ENCODE peak calls at places on chromosomes 3 and 15, in six cellular contexts. One of them, this sample, is unnamed.

GRCh38 chr3:136545664-136546266 is 206.4 kb downstream of the STAG1 start:
- DNase-seq in AG10803: peak
- DNase-seq in psoas muscle: no peak
- DNase-seq in upper lobe of right lung: no peak
- DNase-seq in activated B cell treated with CpG ODN at 0.5 μM for 24 hours: no peak
- DNase-seq in choroid plexus epithelial cell: peak
- DNase-seq in this sample: peak

GRCh38 chr15:79682851-79683288 is 213.9 kb downstream of the MTHFS start:
- DNase-seq in AG10803: peak
- DNase-seq in choroid plexus epithelial cell: peak
- DNase-seq in activated B cell treated with CpG ODN at 0.5 μM for 24 hours: no peak
- DNase-seq in upper lobe of right lung: no peak
- DNase-seq in psoas muscle: no peak
- DNase-seq in this sample: peak

GRCh38 chr3:55183259-55183658 is 255.4 kb upstream of the LRTM1 start:
- DNase-seq in psoas muscle: no peak
- DNase-seq in AG10803: no peak
- DNase-seq in activated B cell treated with CpG ODN at 0.5 μM for 24 hours: no peak
- DNase-seq in choroid plexus epithelial cell: no peak
- DNase-seq in upper lobe of right lung: no peak
- DNase-seq in this sample: no peak

GRCh38 chr3:46671541-46672348 is 21.7 kb downstream of the ALS2CL start:
- DNase-seq in psoas muscle: peak
- DNase-seq in AG10803: no peak
- DNase-seq in upper lobe of right lung: peak
- DNase-seq in choroid plexus epithelial cell: no peak
- DNase-seq in activated B cell treated with CpG ODN at 0.5 μM for 24 hours: no peak
- DNase-seq in this sample: no peak

GRCh38 chr15:68610825-68611224 is 32.0 kb downstream of the CORO2B start:
- DNase-seq in choroid plexus epithelial cell: peak
- DNase-seq in psoas muscle: no peak
- DNase-seq in activated B cell treated with CpG ODN at 0.5 μM for 24 hours: no peak
- DNase-seq in upper lobe of right lung: no peak
- DNase-seq in AG10803: no peak
- DNase-seq in this sample: no peak

GRCh38 chr3:32453346-32453745 is 49.3 kb downstream of the CMTM6 start:
- DNase-seq in AG10803: peak
- DNase-seq in upper lobe of right lung: no peak
- DNase-seq in psoas muscle: no peak
- DNase-seq in activated B cell treated with CpG ODN at 0.5 μM for 24 hours: no peak
- DNase-seq in choroid plexus epithelial cell: peak
- DNase-seq in this sample: peak

GRCh38 chr3:29978036-29978435 is 628.4 kb upstream of the TGFBR2 start:
- DNase-seq in psoas muscle: no peak
- DNase-seq in activated B cell treated with CpG ODN at 0.5 μM for 24 hours: no peak
- DNase-seq in upper lobe of right lung: no peak
- DNase-seq in AG10803: peak
- DNase-seq in choroid plexus epithelial cell: no peak
- DNase-seq in this sample: no peak

GRCh38 chr15:80560601-80561025 is 134.5 kb upstream of the ABHD17C start:
- DNase-seq in upper lobe of right lung: peak
- DNase-seq in AG10803: no peak
- DNase-seq in psoas muscle: no peak
- DNase-seq in choroid plexus epithelial cell: peak
- DNase-seq in activated B cell treated with CpG ODN at 0.5 μM for 24 hours: no peak
- DNase-seq in this sample: no peak

GRCh38 chr15:89362203-89363101 is 27.8 kb upstream of the POLG start:
- DNase-seq in psoas muscle: no peak
- DNase-seq in AG10803: no peak
- DNase-seq in upper lobe of right lung: no peak
- DNase-seq in choroid plexus epithelial cell: no peak
- DNase-seq in activated B cell treated with CpG ODN at 0.5 μM for 24 hours: no peak
- DNase-seq in this sample: no peak

GRCh38 chr15:89363133-89363532 is 28.5 kb upstream of the POLG start:
- DNase-seq in choroid plexus epithelial cell: no peak
- DNase-seq in AG10803: no peak
- DNase-seq in upper lobe of right lung: no peak
- DNase-seq in activated B cell treated with CpG ODN at 0.5 μM for 24 hours: no peak
- DNase-seq in psoas muscle: no peak
- DNase-seq in this sample: no peak

GRCh38 chr15:89360294-89360971 is 25.8 kb upstream of the POLG start:
- DNase-seq in activated B cell treated with CpG ODN at 0.5 μM for 24 hours: no peak
- DNase-seq in psoas muscle: no peak
- DNase-seq in AG10803: no peak
- DNase-seq in upper lobe of right lung: no peak
- DNase-seq in choroid plexus epithelial cell: no peak
- DNase-seq in this sample: no peak

GRCh38 chr15:89359471-89360293 is 25.1 kb upstream of the POLG start:
- DNase-seq in activated B cell treated with CpG ODN at 0.5 μM for 24 hours: no peak
- DNase-seq in AG10803: no peak
- DNase-seq in psoas muscle: no peak
- DNase-seq in choroid plexus epithelial cell: no peak
- DNase-seq in upper lobe of right lung: no peak
- DNase-seq in this sample: no peak

DNA sequence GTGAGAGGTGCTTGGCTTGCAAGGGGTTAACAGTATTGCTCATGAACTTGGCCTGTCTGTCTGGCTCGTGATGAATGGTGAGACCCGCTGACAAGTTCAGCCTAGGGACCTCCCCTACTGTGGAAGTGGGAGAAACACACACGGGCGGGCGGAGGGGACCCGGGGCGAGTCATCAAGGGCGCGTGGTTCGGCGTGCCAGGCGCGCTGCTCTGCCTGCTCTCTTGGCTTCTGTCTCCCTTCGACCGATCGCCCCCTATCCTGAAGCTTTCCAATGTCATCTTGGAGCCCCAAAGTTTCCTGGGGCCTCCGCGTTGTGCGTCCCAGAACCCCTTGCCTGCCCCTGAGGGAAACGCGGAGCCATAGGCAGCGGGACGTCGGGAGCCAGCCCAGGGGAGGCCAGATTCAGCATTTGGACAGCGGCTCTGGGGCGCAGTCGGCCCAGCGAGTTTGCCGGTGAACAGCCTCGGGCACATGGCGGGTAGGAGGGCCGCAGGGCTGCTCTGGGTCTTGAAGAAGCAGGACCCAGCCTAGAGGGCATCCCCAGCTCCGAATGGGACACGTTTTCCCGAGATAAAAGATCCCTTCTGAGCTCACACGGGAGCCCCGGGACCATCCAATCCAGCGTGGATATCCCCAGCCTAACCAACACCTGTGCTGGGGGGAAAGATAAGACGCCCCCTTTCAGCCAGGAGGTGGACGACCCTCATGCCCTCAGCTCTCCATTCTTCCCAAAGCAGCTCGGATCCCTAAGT is 27.0 kb upstream of the POLG start:
- DNase-seq in upper lobe of right lung: peak
- DNase-seq in choroid plexus epithelial cell: peak
- DNase-seq in activated B cell treated with CpG ODN at 0.5 μM for 24 hours: peak
- DNase-seq in AG10803: peak
- DNase-seq in psoas muscle: peak
- DNase-seq in this sample: peak
- TF ChIP-seq CTCF in upper lobe of right lung: no peak
- TF ChIP-seq CTCF in choroid plexus epithelial cell: no peak
- TF ChIP-seq CTCF in activated B cell treated with CpG ODN at 0.5 μM for 24 hours: no peak
- TF ChIP-seq CTCF in AG10803: no peak
- TF ChIP-seq CTCF in psoas muscle: no peak
- TF ChIP-seq CTCF in this sample: no peak

GRCh38 chr3:179028408-179028807 is 43.2 kb downstream of the ZMAT3 start:
- DNase-seq in activated B cell treated with CpG ODN at 0.5 μM for 24 hours: no peak
- DNase-seq in AG10803: no peak
- DNase-seq in upper lobe of right lung: no peak
- DNase-seq in choroid plexus epithelial cell: no peak
- DNase-seq in psoas muscle: no peak
- DNase-seq in this sample: no peak

GRCh38 chr3:179026636-179027035 is 45.0 kb downstream of the ZMAT3 start:
- DNase-seq in psoas muscle: no peak
- DNase-seq in activated B cell treated with CpG ODN at 0.5 μM for 24 hours: no peak
- DNase-seq in AG10803: peak
- DNase-seq in choroid plexus epithelial cell: peak
- DNase-seq in upper lobe of right lung: no peak
- DNase-seq in this sample: peak

GRCh38 chr3:179029096-179029495 is 42.5 kb downstream of the ZMAT3 start:
- DNase-seq in upper lobe of right lung: no peak
- DNase-seq in psoas muscle: no peak
- DNase-seq in choroid plexus epithelial cell: no peak
- DNase-seq in AG10803: no peak
- DNase-seq in activated B cell treated with CpG ODN at 0.5 μM for 24 hours: no peak
- DNase-seq in this sample: no peak

GRCh38 chr3:179027326-179027900 is 44.2 kb downstream of the ZMAT3 start:
- DNase-seq in psoas muscle: no peak
- DNase-seq in AG10803: peak
- DNase-seq in upper lobe of right lung: no peak
- DNase-seq in activated B cell treated with CpG ODN at 0.5 μM for 24 hours: no peak
- DNase-seq in choroid plexus epithelial cell: peak
- DNase-seq in this sample: peak
- TF ChIP-seq CTCF in psoas muscle: no peak
- TF ChIP-seq CTCF in AG10803: no peak
- TF ChIP-seq CTCF in upper lobe of right lung: no peak
- TF ChIP-seq CTCF in activated B cell treated with CpG ODN at 0.5 μM for 24 hours: no peak
- TF ChIP-seq CTCF in choroid plexus epithelial cell: peak
- TF ChIP-seq CTCF in this sample: peak

GRCh38 chr3:5102532-5102931 is 19.6 kb upstream of the ARL8B start:
- DNase-seq in psoas muscle: no peak
- DNase-seq in activated B cell treated with CpG ODN at 0.5 μM for 24 hours: no peak
- DNase-seq in choroid plexus epithelial cell: no peak
- DNase-seq in AG10803: no peak
- DNase-seq in upper lobe of right lung: no peak
- DNase-seq in this sample: no peak

GRCh38 chr3:5098346-5098745 is 23.7 kb upstream of the ARL8B start:
- DNase-seq in choroid plexus epithelial cell: no peak
- DNase-seq in upper lobe of right lung: no peak
- DNase-seq in psoas muscle: no peak
- DNase-seq in activated B cell treated with CpG ODN at 0.5 μM for 24 hours: no peak
- DNase-seq in AG10803: no peak
- DNase-seq in this sample: no peak

GRCh38 chr3:5105050-5105449 is 17.0 kb upstream of the ARL8B start:
- DNase-seq in psoas muscle: no peak
- DNase-seq in choroid plexus epithelial cell: no peak
- DNase-seq in AG10803: no peak
- DNase-seq in activated B cell treated with CpG ODN at 0.5 μM for 24 hours: no peak
- DNase-seq in upper lobe of right lung: no peak
- DNase-seq in this sample: no peak

GRCh38 chr3:5103743-5104142 is 18.3 kb upstream of the ARL8B start:
- DNase-seq in activated B cell treated with CpG ODN at 0.5 μM for 24 hours: no peak
- DNase-seq in psoas muscle: no peak
- DNase-seq in upper lobe of right lung: no peak
- DNase-seq in AG10803: no peak
- DNase-seq in choroid plexus epithelial cell: no peak
- DNase-seq in this sample: no peak
- TF ChIP-seq CTCF in activated B cell treated with CpG ODN at 0.5 μM for 24 hours: no peak
- TF ChIP-seq CTCF in psoas muscle: no peak
- TF ChIP-seq CTCF in upper lobe of right lung: no peak
- TF ChIP-seq CTCF in AG10803: no peak
- TF ChIP-seq CTCF in choroid plexus epithelial cell: no peak
- TF ChIP-seq CTCF in this sample: no peak

DNA sequence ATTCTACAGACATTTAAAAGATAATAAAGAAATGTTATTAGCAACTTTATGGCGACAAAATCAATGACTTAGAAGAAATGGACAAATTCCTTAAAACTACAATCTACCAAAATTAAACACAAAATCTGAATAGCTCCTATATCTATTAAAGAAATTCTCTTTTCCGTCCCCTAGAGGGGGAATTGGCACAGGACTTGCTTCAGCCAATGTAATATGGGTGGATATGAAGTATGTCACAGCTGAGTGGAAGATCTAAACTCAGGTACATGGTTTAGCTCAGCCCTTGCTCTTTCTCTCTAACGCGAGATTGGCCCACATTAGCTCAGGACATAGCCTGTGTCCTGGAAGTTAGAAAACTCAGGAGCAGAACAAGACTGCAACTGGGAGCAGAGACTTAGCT is 79.3 kb downstream of the DNAH12 start:
- DNase-seq in activated B cell treated with CpG ODN at 0.5 μM for 24 hours: no peak
- DNase-seq in choroid plexus epithelial cell: peak
- DNase-seq in AG10803: no peak
- DNase-seq in psoas muscle: no peak
- DNase-seq in upper lobe of right lung: no peak
- DNase-seq in this sample: peak
- TF ChIP-seq CTCF in activated B cell treated with CpG ODN at 0.5 μM for 24 hours: no peak
- TF ChIP-seq CTCF in choroid plexus epithelial cell: peak
- TF ChIP-seq CTCF in AG10803: peak
- TF ChIP-seq CTCF in psoas muscle: no peak
- TF ChIP-seq CTCF in upper lobe of right lung: no peak
- TF ChIP-seq CTCF in this sample: no peak

DNA sequence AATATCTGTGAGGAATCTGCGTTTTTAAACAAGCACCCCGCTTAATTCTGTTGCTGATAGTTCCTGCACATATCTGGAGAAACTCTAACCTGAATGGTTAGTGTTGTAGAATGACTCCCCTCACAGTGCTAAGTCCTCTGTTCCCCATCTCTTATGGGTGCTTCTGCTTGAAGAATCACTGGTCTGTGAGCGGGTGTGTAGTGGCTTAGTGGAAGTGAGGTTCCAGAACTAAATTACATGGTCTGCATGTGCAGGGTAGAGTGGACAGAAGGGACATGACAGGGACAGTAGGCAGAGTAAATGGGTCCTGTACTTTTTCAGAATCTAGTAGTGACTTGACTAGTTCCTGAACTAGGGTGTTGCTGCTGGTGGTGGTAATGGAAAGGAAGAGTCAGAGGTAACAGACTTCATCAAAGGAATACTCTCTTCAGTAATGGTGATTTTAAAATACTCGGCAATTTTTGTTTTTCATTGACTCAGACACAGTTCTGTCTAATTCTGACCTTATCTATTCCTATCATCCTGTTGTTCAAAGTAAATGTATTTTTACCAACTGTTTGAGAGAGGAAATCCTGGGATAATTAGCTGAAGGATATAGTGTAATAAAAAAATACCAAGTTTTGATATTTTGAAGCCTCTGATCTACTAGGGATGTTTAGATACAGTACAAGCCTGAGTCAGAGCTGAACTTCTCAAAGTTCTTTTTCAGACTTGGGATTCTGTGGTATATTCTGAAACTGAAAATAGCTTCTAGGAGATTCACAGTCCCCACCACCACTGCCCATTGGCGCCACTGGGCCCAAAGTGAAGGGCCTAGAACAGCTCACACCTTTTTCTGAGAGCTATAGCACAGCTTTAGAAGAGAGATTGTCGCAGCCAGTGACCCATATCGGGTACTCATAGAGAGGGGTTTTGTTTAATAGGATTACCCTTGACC is 55.5 kb downstream of the FNDC3B start:
- DNase-seq in activated B cell treated with CpG ODN at 0.5 μM for 24 hours: no peak
- DNase-seq in psoas muscle: no peak
- DNase-seq in AG10803: no peak
- DNase-seq in upper lobe of right lung: no peak
- DNase-seq in choroid plexus epithelial cell: peak
- DNase-seq in this sample: no peak
- TF ChIP-seq CTCF in activated B cell treated with CpG ODN at 0.5 μM for 24 hours: no peak
- TF ChIP-seq CTCF in psoas muscle: no peak
- TF ChIP-seq CTCF in AG10803: no peak
- TF ChIP-seq CTCF in upper lobe of right lung: no peak
- TF ChIP-seq CTCF in choroid plexus epithelial cell: peak
- TF ChIP-seq CTCF in this sample: no peak

GRCh38 chr3:180870008-180870733 is 42.3 kb upstream of the FXR1 start:
- DNase-seq in upper lobe of right lung: peak
- DNase-seq in activated B cell treated with CpG ODN at 0.5 μM for 24 hours: no peak
- DNase-seq in choroid plexus epithelial cell: peak
- DNase-seq in AG10803: peak
- DNase-seq in psoas muscle: peak
- DNase-seq in this sample: no peak
- TF ChIP-seq CTCF in upper lobe of right lung: peak
- TF ChIP-seq CTCF in activated B cell treated with CpG ODN at 0.5 μM for 24 hours: no peak
- TF ChIP-seq CTCF in choroid plexus epithelial cell: no peak
- TF ChIP-seq CTCF in AG10803: no peak
- TF ChIP-seq CTCF in psoas muscle: no peak
- TF ChIP-seq CTCF in this sample: no peak